ENCODE peak calls at places on chromosomes 11 and 22, in ten cellular contexts. V is dorsolateral prefrontal cortex; G is T follicular helper cell; A is MM.1S; W is HAP-1; B is activated naive CD8-positive, alpha-beta T cell treated with anti-CD3 and anti-CD28 coated beads, Interleukin-2, amount 10 ng/mL, durations not matched to agents 7 days and 5 days; Y is mesenchymal stem cell; L is DMS153; Q is AML-193; D is lung microvascular endothelial cell. O is an unnamed sample.

GRCh38 chr11:104222464-104222863 is 58.5 kb upstream of the PDGFD start:
- DNase-seq in V (no peak), G (no peak), A (no peak), W (no peak), B (no peak), Y (no peak), L (no peak), Q (no peak), D (no peak), O (no peak)

GRCh38 chr11:66708701-66709100 is 20.3 kb downstream of the SPTBN2 start:
- DNase-seq in V (no peak), G (no peak), A (no peak), W (no peak), B (no peak), Y (no peak), L (no peak), Q (no peak), D (no peak), O (no peak)

GRCh38 chr11:119373059-119373875 is 8.2 kb downstream of the USP2 start:
- DNase-seq in V (no peak), G (no peak), A (no peak), W (no peak), B (no peak), Y (no peak), L (no peak), Q (no peak), D (no peak), O (peak; percentile 7)

GRCh38 chr11:69293819-69294505 is at the start of gene MYEOV:
- DNase-seq in V (no peak), G (peak; percentile 14), A (peak; percentile 87), W (no peak), B (no peak), Y (peak; percentile 32), L (no peak), Q (no peak), D (peak; percentile 83), O (peak; percentile 80)

GRCh38 chr11:1969036-1969435 is 21.9 kb downstream of the MRPL23 start:
- DNase-seq in V (no peak), G (no peak), A (no peak), W (no peak), B (no peak), Y (no peak), L (no peak), Q (no peak), D (no peak), O (no peak)

GRCh38 chr11:34292546-34292945 is 65.3 kb downstream of the ABTB2 start:
- DNase-seq in V (no peak), G (no peak), A (no peak), W (no peak), B (no peak), Y (no peak), L (no peak), Q (no peak), D (no peak), O (no peak)

GRCh38 chr11:69035959-69036340 is 12.8 kb upstream of the TPCN2 start:
- DNase-seq in V (no peak), G (no peak), A (no peak), W (no peak), B (no peak), Y (no peak), L (no peak), Q (no peak), D (no peak), O (no peak)

GRCh38 chr22:32576553-32577255 is 102.1 kb downstream of the FBXO7 start:
- DNase-seq in V (no peak), G (no peak), A (no peak), W (no peak), B (no peak), Y (no peak), L (peak; percentile 72), Q (no peak), D (no peak), O (no peak)

GRCh38 chr11:57476223-57476882 is 16.0 kb downstream of the RTN4RL2 start:
- DNase-seq in V (no peak), G (no peak), A (peak; percentile 35), W (no peak), B (peak; percentile 66), Y (no peak), L (no peak), Q (peak; percentile 26), D (peak; percentile 50), O (no peak)

GRCh38 chr22:47795477-47796127 is 1033.2 kb downstream of the TBC1D22A start:
- DNase-seq in V (no peak), G (no peak), A (no peak), W (no peak), B (no peak), Y (no peak), L (no peak), Q (no peak), D (no peak), O (no peak)

GRCh38 chr11:35982061-35982460 is 38.2 kb downstream of the LDLRAD3 start:
- DNase-seq in V (no peak), G (no peak), A (no peak), W (no peak), B (no peak), Y (no peak), L (no peak), Q (no peak), D (no peak), O (no peak)

GRCh38 chr22:22546490-22546889 is 12.6 kb downstream of the PRAME start:
- DNase-seq in V (no peak), G (no peak), A (no peak), W (no peak), B (no peak), Y (no peak), L (no peak), Q (peak; percentile 86), D (no peak), O (no peak)

GRCh38 chr11:6925636-6926207 is 504 bp upstream of the ZNF215 start:
- DNase-seq in V (peak; percentile 8), G (no peak), A (no peak), W (peak; percentile 55), B (no peak), Y (peak; percentile 41), L (peak; percentile 22), Q (no peak), D (peak; percentile 36), O (no peak)

GRCh38 chr22:19837915-19838314 is 16.8 kb downstream of the GNB1L start:
- DNase-seq in V (no peak), G (no peak), A (no peak), W (no peak), B (no peak), Y (no peak), L (no peak), Q (no peak), D (no peak), O (no peak)

GRCh38 chr22:27820896-27821866 is 19.6 kb upstream of the MN1 start:
- DNase-seq in V (no peak), G (no peak), A (no peak), W (no peak), B (no peak), Y (no peak), L (no peak), Q (no peak), D (no peak), O (no peak)

GRCh38 chr22:47634342-47634741 is 871.9 kb downstream of the TBC1D22A start:
- DNase-seq in V (no peak), G (no peak), A (peak; percentile 9), W (no peak), B (no peak), Y (no peak), L (no peak), Q (no peak), D (no peak), O (no peak)

GRCh38 chr11:13105237-13105844 is 96.2 kb downstream of the RASSF10 start:
- DNase-seq in V (no peak), G (no peak), A (no peak), W (no peak), B (no peak), Y (no peak), L (peak; percentile 89), Q (no peak), D (peak; percentile 100), O (no peak)

GRCh38 chr22:43537019-43537585 is 125.3 kb downstream of the MPPED1 start:
- DNase-seq in V (no peak), G (no peak), A (no peak), W (no peak), B (no peak), Y (no peak), L (no peak), Q (peak; percentile 10), D (no peak), O (no peak)

GRCh38 chr11:110524227-110524626 is 94.5 kb downstream of the FDX1 start:
- DNase-seq in V (no peak), G (no peak), A (no peak), W (no peak), B (no peak), Y (peak; percentile 98), L (peak; percentile 31), Q (no peak), D (no peak), O (no peak)

GRCh38 chr11:61904539-61905048 is 12.8 kb downstream of the RAB3IL1 start:
- DNase-seq in V (no peak), G (no peak), A (no peak), W (no peak), B (no peak), Y (no peak), L (peak; percentile 35), Q (no peak), D (no peak), O (no peak)

O was measured in 8988T.